ENCODE peak calls at places on chromosomes 3 and 15, in ten cellular contexts. I, J, N, B, K, O, S, M, U and C are unnamed samples. For H3K4me1, the result is how much of the 10 kb centered on the place peaks cover.

GRCh38 chr15:82681371-82681770 is 28.3 kb downstream of the AP3B2 start:
- DNase-seq in B (no peak), I (no peak), O (no peak), K (peak), J (no peak), U (no peak), M (no peak), S (peak), N (no peak), C (no peak)

GRCh38 chr15:54033954-54034458 is 55.8 kb downstream of the UNC13C start:
- DNase-seq in M (no peak), K (no peak), S (no peak), I (no peak), B (no peak), U (no peak), N (no peak), O (no peak), J (no peak), C (no peak)

GRCh38 chr3:100782906-100783305 is 73.6 kb downstream of the TFG start:
- DNase-seq in K (no peak), O (no peak), I (no peak), N (no peak), M (no peak), B (no peak), U (no peak), J (no peak), S (no peak), C (no peak)

GRCh38 chr3:171873561-171873960 is 30.4 kb downstream of the TMEM212 start:
- DNase-seq in B (no peak), I (no peak), N (no peak), U (no peak), O (no peak), S (no peak), J (no peak), K (no peak), M (peak), C (no peak)

GRCh38 chr3:136562031-136562430 is 190.1 kb downstream of the STAG1 start:
- DNase-seq in M (no peak), J (no peak), U (no peak), O (no peak), I (no peak), B (no peak), S (no peak), N (no peak), K (no peak), C (no peak)

GRCh38 chr3:108175352-108175751 is 46.9 kb downstream of the IFT57 start:
- DNase-seq in K (no peak), B (no peak), M (no peak), N (no peak), S (no peak), O (no peak), I (no peak), U (no peak), J (no peak), C (no peak)

GRCh38 chr3:71578045-71578730 is 5.3 kb downstream of the FOXP1 start:
- DNase-seq in K (no peak), I (no peak), B (no peak), J (no peak), M (no peak), N (no peak), O (no peak), U (no peak), S (no peak), C (no peak)

GRCh38 chr3:112365035-112365434 is 32.1 kb downstream of the CD200 start:
- DNase-seq in O (no peak), B (no peak), M (no peak), S (no peak), N (no peak), J (no peak), U (no peak), I (no peak), K (no peak), C (no peak)

GRCh38 chr3:78754066-78754743 is 1013.6 kb downstream of the ROBO1 start:
- DNase-seq in K (no peak), J (no peak), O (no peak), S (no peak), U (no peak), N (no peak), I (no peak), M (no peak), B (no peak), C (no peak)

GRCh38 chr3:24963762-24964625 is 464.1 kb upstream of the RARB start:
- DNase-seq in I (no peak), B (no peak), M (peak), O (no peak), K (no peak), J (no peak), N (no peak), S (no peak), U (peak), C (no peak)

GRCh38 chr15:86691091-86691490 is 611.4 kb downstream of the AGBL1 start:
- DNase-seq in M (peak), B (no peak), J (no peak), U (no peak), S (no peak), N (no peak), I (no peak), O (no peak), K (no peak), C (no peak)

GRCh38 chr15:70154440-70155347 is 57.0 kb upstream of the TLE3 start:
- DNase-seq in I (no peak), K (no peak), M (no peak), B (peak), O (no peak), J (peak), N (no peak), S (peak), U (no peak), C (no peak)

GRCh38 chr3:38136272-38136806 is 588 bp downstream of the ACAA1 start:
- DNase-seq in U (no peak), O (no peak), M (no peak), S (no peak), I (no peak), J (peak), N (peak), K (peak), B (peak), C (peak)

GRCh38 chr15:91521996-91522395 is 331.5 kb upstream of the SLCO3A1 start:
- DNase-seq in S (no peak), U (no peak), I (no peak), N (no peak), M (no peak), K (no peak), O (no peak), B (no peak), J (no peak), C (no peak)

GRCh38 chr3:32454731-32455608 is 47.7 kb downstream of the CMTM6 start:
- DNase-seq in M (no peak), N (no peak), I (peak), U (no peak), K (no peak), B (no peak), O (no peak), S (no peak), J (no peak), C (peak)

GRCh38 chr3:140206196-140207040 is 271.4 kb downstream of the CLSTN2 start:
- DNase-seq in S (no peak), K (no peak), B (no peak), J (no peak), N (no peak), U (no peak), O (no peak), I (no peak), M (peak), C (no peak)

GRCh38 chr15:36428102-36428845 is 151.2 kb upstream of the CDIN1 start:
- DNase-seq in B (no peak), J (peak), U (peak), O (no peak), K (no peak), N (no peak), I (no peak), S (no peak), M (peak), C (no peak)

GRCh38 chr15:86743283-86743903 is 663.7 kb downstream of the AGBL1 start:
- DNase-seq in S (no peak), J (no peak), K (no peak), U (no peak), N (peak), B (no peak), I (no peak), O (peak), M (peak), C (peak)

GRCh38 chr15:92683511-92683834 is 27.9 kb upstream of the FAM174B start:
- DNase-seq in O (peak), S (peak), I (peak), K (no peak), M (peak), B (peak), N (peak), U (no peak), J (peak), C (peak)

GRCh38 chr3:173652093-173652492 is 254.5 kb downstream of the NLGN1 start:
- DNase-seq in N (no peak), O (no peak), K (no peak), J (no peak), B (no peak), M (no peak), S (no peak), U (no peak), I (no peak), C (no peak)

GRCh38 chr3:168996622-168997021 is 666.9 kb downstream of the MECOM start:
- DNase-seq in N (no peak), S (no peak), U (no peak), O (no peak), I (no peak), B (no peak), M (no peak), J (no peak), K (no peak), C (no peak)

GRCh38 chr3:124768812-124769211 is 38.6 kb downstream of the UMPS start:
- DNase-seq in J (peak), I (no peak), N (peak), O (no peak), B (no peak), K (no peak), U (no peak), S (no peak), M (peak), C (no peak)

GRCh38 chr3:189507856-189508255 is 123.3 kb upstream of the TP63 start:
- DNase-seq in B (no peak), I (no peak), S (no peak), K (no peak), J (no peak), O (no peak), N (no peak), M (no peak), U (no peak), C (no peak)

GRCh38 chr15:72554471-72555425 is 80.6 kb downstream of the ARIH1 start:
- DNase-seq in U (no peak), M (peak), I (no peak), J (peak), S (no peak), N (no peak), K (no peak), O (no peak), B (no peak), C (no peak)

GRCh38 chr3:47604145-47604544 is 25.5 kb upstream of the CSPG5 start:
- DNase-seq in O (no peak), S (no peak), I (no peak), J (no peak), N (no peak), U (no peak), M (no peak), B (no peak), K (no peak), C (no peak)

GRCh38 chr3:111735271-111735758 is 123.8 kb upstream of the PHLDB2 start:
- DNase-seq in N (no peak), J (no peak), M (peak), S (no peak), O (no peak), I (no peak), U (peak), B (no peak), K (no peak), C (no peak)

GRCh38 chr3:108035751-108036150 is 55.1 kb downstream of the CD47 start:
- DNase-seq in K (no peak), N (no peak), I (no peak), U (no peak), M (no peak), S (no peak), B (no peak), O (no peak), J (no peak), C (no peak)

GRCh38 chr15:62896969-62897486 is 145.5 kb upstream of the TPM1 start:
- DNase-seq in M (peak), B (peak), S (peak), J (peak), O (peak), I (no peak), U (peak), N (peak), K (peak), C (peak)

GRCh38 chr3:156483961-156484787 is 70.7 kb downstream of the SSR3 start:
- DNase-seq in N (peak), S (peak), O (no peak), J (no peak), I (no peak), B (no peak), M (no peak), K (no peak), U (peak), C (no peak)

GRCh38 chr3:4223783-4224182 is 79.4 kb upstream of the SETMAR start:
- DNase-seq in B (no peak), S (no peak), M (no peak), O (no peak), U (no peak), J (no peak), I (no peak), N (no peak), K (no peak), C (no peak)

GRCh38 chr3:178436773-178437172 is 99.5 kb upstream of the KCNMB2 start:
- DNase-seq in I (no peak), S (no peak), N (no peak), U (peak), K (no peak), B (no peak), M (peak), J (no peak), O (no peak), C (no peak)

GRCh38 chr15:101267320-101268104 is 9.8 kb downstream of the SELENOS start:
- DNase-seq in N (no peak), O (no peak), U (no peak), S (no peak), I (no peak), J (no peak), K (no peak), M (no peak), B (no peak), C (no peak)

GRCh38 chr3:4985330-4986174 is 6.3 kb downstream of the BHLHE40 start:
- DNase-seq in K (no peak), N (no peak), M (peak), J (peak), S (no peak), I (no peak), U (peak), O (peak), B (peak), C (no peak)

GRCh38 chr15:81296673-81297072 is 27.3 kb downstream of the STARD5 start:
- DNase-seq in U (no peak), K (no peak), I (no peak), S (peak), N (peak), J (peak), O (peak), M (no peak), B (no peak), C (peak)

GRCh38 chr3:10599017-10599416 is 93.6 kb upstream of the ATP2B2 start:
- DNase-seq in N (no peak), U (no peak), S (no peak), K (no peak), M (no peak), J (no peak), I (no peak), B (no peak), O (no peak), C (no peak)

GRCh38 chr3:48404440-48405342 is 25.2 kb downstream of the PLXNB1 start:
- DNase-seq in S (peak), O (no peak), I (no peak), B (peak), K (peak), J (peak), M (no peak), U (no peak), N (no peak), C (peak)

GRCh38 chr3:44992555-44993470 is 16.8 kb downstream of the EXOSC7 start:
- DNase-seq in B (no peak), U (no peak), O (no peak), M (peak), S (peak), N (no peak), I (no peak), J (no peak), K (no peak), C (no peak)

GRCh38 chr3:189342811-189343210 is 171.0 kb downstream of the TPRG1 start:
- DNase-seq in I (no peak), S (no peak), K (no peak), N (no peak), J (no peak), B (no peak), M (no peak), U (no peak), O (no peak), C (no peak)

GRCh38 chr3:2735392-2735894 is 374.7 kb downstream of the IL5RA start:
- DNase-seq in I (no peak), N (no peak), J (no peak), U (no peak), M (no peak), O (no peak), S (no peak), B (no peak), K (no peak), C (no peak)

GRCh38 chr3:93906245-93906644 is 67.5 kb downstream of the PROS1 start:
- DNase-seq in O (peak), K (no peak), N (no peak), S (no peak), B (no peak), I (no peak), U (no peak), J (no peak), M (no peak), C (no peak)
- TF ChIP-seq CTCF in O (peak), K (no peak), N (no peak), S (no peak), B (no peak), I (no peak), U (no peak), J (no peak), M (no peak), C (no peak)

GRCh38 chr15:48556159-48556897 is 89.2 kb downstream of the FBN1 start:
- DNase-seq in M (no peak), J (no peak), O (no peak), I (no peak), U (no peak), B (no peak), N (no peak), K (no peak), S (no peak), C (no peak)

GRCh38 chr15:48555244-48555804 is 90.2 kb downstream of the FBN1 start:
- DNase-seq in B (no peak), U (no peak), O (no peak), M (no peak), K (no peak), S (no peak), N (no peak), J (no peak), I (no peak), C (no peak)

GRCh38 chr15:48550822-48551525 is 94.5 kb downstream of the FBN1 start:
- DNase-seq in B (no peak), J (no peak), I (no peak), N (no peak), O (no peak), M (no peak), U (no peak), K (no peak), S (no peak), C (no peak)

GRCh38 chr15:48554112-48554511 is 91.4 kb downstream of the FBN1 start:
- DNase-seq in S (no peak), J (no peak), U (no peak), K (no peak), M (no peak), I (no peak), O (no peak), B (no peak), N (no peak), C (no peak)

GRCh38 chr15:48553559-48553958 is 92.0 kb downstream of the FBN1 start:
- DNase-seq in M (no peak), B (no peak), U (no peak), S (no peak), J (no peak), K (no peak), O (no peak), N (no peak), I (no peak), C (no peak)
- H3K4me1 ChIP-seq in M (under half), B (under half), U (under half), S (under half), J (under half), K (under half), O (under half), N (under half), I (under half), C (under half)

GRCh38 chr3:12286927-12287726 is 1.7 kb upstream of the PPARG start:
- DNase-seq in I (no peak), S (no peak), U (no peak), B (peak), M (peak), K (no peak), J (no peak), N (peak), O (peak), C (peak)

GRCh38 chr3:12289562-12289961 is 692 bp downstream of the PPARG start:
- DNase-seq in M (no peak), B (no peak), N (no peak), J (no peak), I (no peak), O (no peak), S (no peak), K (no peak), U (no peak), C (no peak)

GRCh38 chr3:12286504-12286903 is 2.4 kb upstream of the PPARG start:
- DNase-seq in U (no peak), I (no peak), J (no peak), S (no peak), B (no peak), N (no peak), K (no peak), M (no peak), O (no peak), C (no peak)

GRCh38 chr3:12287727-12288465 is 974 bp upstream of the PPARG start:
- DNase-seq in S (no peak), M (peak), O (peak), K (no peak), I (no peak), B (peak), J (no peak), U (no peak), N (peak), C (peak)

GRCh38 chr3:12288466-12289129 is at the start of gene PPARG:
- DNase-seq in B (peak), O (peak), S (no peak), U (peak), I (no peak), M (peak), J (peak), K (no peak), N (peak), C (peak)
- TF ChIP-seq POLR2A in B (no peak), O (peak), S (peak), U (no peak), I (no peak), M (no peak), J (no peak), K (no peak), N (peak), C (no peak)

GRCh38 chr3:128347282-128347681 is 119.4 kb downstream of the DNAJB8 start:
- DNase-seq in S (no peak), M (no peak), B (no peak), J (no peak), N (no peak), O (no peak), K (no peak), I (no peak), U (no peak), C (no peak)

GRCh38 chr3:128348075-128348474 is 118.6 kb downstream of the DNAJB8 start:
- DNase-seq in I (no peak), S (no peak), B (no peak), K (no peak), J (no peak), U (no peak), N (no peak), M (no peak), O (no peak), C (no peak)

GRCh38 chr3:128349963-128350599 is 116.6 kb downstream of the DNAJB8 start:
- DNase-seq in S (peak), J (no peak), M (no peak), I (no peak), N (no peak), K (no peak), O (no peak), U (no peak), B (no peak), C (peak)

GRCh38 chr3:128346562-128346961 is 120.1 kb downstream of the DNAJB8 start:
- DNase-seq in B (no peak), M (no peak), O (no peak), N (no peak), U (no peak), K (no peak), J (no peak), S (no peak), I (no peak), C (no peak)

DNA sequence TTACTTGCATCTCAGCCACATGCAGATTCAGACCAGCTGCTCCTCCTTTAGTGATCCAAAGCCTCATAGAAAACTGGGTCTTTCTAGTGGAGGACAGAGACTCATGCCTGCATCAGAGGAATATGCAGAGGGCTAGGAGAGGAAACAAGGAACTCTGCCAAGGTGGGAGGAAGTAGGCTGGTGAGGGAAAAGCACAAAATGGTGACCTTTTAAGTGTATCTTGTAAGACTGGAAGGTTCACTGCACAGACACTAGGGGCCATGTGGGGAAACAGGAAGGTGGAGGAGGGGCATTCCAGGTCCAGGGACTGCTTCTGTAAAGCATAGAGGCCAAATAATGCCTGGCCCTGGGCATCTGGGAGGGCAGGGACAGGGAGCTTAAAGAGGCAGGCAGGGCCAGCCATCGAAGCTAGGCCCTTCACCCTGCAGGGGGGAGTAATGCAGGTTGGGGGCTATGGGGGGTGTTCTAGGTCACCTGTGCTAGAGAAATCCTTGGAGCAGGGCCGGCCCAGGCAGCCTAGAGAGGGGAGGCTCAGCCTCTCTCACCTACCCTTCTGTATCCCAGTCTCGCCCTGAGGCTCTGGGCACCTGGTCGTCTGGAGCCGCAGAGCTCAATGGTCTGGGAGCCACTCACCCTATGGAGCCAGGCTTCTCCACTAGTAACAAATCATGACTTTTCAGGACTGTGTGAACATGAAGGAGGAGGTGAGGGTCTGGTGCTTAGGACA is 117.7 kb downstream of the DNAJB8 start:
- DNase-seq in O (no peak), J (no peak), M (no peak), S (peak), B (no peak), U (no peak), K (no peak), N (no peak), I (no peak), C (no peak)
- TF ChIP-seq CTCF in O (no peak), J (no peak), M (no peak), S (no peak), B (no peak), U (no peak), K (no peak), N (no peak), I (no peak), C (no peak)